ENCODE peak calls at places on chromosomes 13 and 19, in six cellular contexts. B, G, I, W, R and O are unnamed samples.

GRCh38 chr13:85099245-85099644 is 700.0 kb downstream of the SLITRK6 start:
- DNase-seq in B (no peak), G (no peak), I (no peak), W (no peak), R (no peak), O (no peak)

GRCh38 chr19:3556978-3557460 is 367 bp downstream of the MFSD12 start:
- DNase-seq in B (no peak), G (peak), I (no peak), W (no peak), R (no peak), O (no peak)

GRCh38 chr19:51861870-51862622 is 25.7 kb downstream of the ZNF577 start:
- DNase-seq in B (no peak), G (no peak), I (no peak), W (no peak), R (no peak), O (peak)

GRCh38 chr19:31145021-31145420 is 204.2 kb downstream of the TSHZ3 start:
- DNase-seq in B (no peak), G (no peak), I (no peak), W (no peak), R (no peak), O (no peak)

GRCh38 chr19:41265376-41266153 is 1.4 kb downstream of the HNRNPUL1 start:
- DNase-seq in B (no peak), G (peak), I (no peak), W (peak), R (no peak), O (peak)

GRCh38 chr13:61777281-61777680 is 361.6 kb upstream of the PCDH20 start:
- DNase-seq in B (peak), G (no peak), I (no peak), W (peak), R (no peak), O (no peak)

GRCh38 chr19:42271861-42272534 is 2.9 kb downstream of the CIC start:
- DNase-seq in B (no peak), G (peak), I (peak), W (no peak), R (no peak), O (no peak)

GRCh38 chr13:93745884-93746283 is 519.3 kb downstream of the GPC6 start:
- DNase-seq in B (no peak), G (no peak), I (no peak), W (no peak), R (no peak), O (peak)

GRCh38 chr19:50512112-50512998 is 1.4 kb downstream of the ASPDH start:
- DNase-seq in B (no peak), G (peak), I (peak), W (no peak), R (no peak), O (no peak)

GRCh38 chr19:47461876-47462275 is 9.8 kb downstream of the SLC8A2 start:
- DNase-seq in B (no peak), G (no peak), I (no peak), W (no peak), R (no peak), O (no peak)

GRCh38 chr13:39881887-39882286 is 226.4 kb downstream of the COG6 start:
- DNase-seq in B (no peak), G (no peak), I (no peak), W (no peak), R (no peak), O (peak)

GRCh38 chr19:46089432-46089831 is 35.1 kb downstream of the IGFL3 start:
- DNase-seq in B (no peak), G (no peak), I (no peak), W (no peak), R (no peak), O (no peak)

GRCh38 chr13:44840131-44840530 is 149.1 kb downstream of the NUFIP1 start:
- DNase-seq in B (no peak), G (no peak), I (no peak), W (no peak), R (no peak), O (peak)

GRCh38 chr19:33606556-33606955 is 15.2 kb upstream of the CHST8 start:
- DNase-seq in B (no peak), G (no peak), I (no peak), W (no peak), R (no peak), O (no peak)
- TF ChIP-seq CTCF in B (no peak), G (no peak), I (no peak), W (no peak), R (no peak), O (no peak)

GRCh38 chr13:100212904-100213538 is 124.1 kb downstream of the PCCA start:
- DNase-seq in B (no peak), G (no peak), I (no peak), W (no peak), R (no peak), O (no peak)
- H3K4me3 ChIP-seq in B (no peak), G (no peak), I (no peak), W (no peak), R (no peak), O (no peak)

DNA sequence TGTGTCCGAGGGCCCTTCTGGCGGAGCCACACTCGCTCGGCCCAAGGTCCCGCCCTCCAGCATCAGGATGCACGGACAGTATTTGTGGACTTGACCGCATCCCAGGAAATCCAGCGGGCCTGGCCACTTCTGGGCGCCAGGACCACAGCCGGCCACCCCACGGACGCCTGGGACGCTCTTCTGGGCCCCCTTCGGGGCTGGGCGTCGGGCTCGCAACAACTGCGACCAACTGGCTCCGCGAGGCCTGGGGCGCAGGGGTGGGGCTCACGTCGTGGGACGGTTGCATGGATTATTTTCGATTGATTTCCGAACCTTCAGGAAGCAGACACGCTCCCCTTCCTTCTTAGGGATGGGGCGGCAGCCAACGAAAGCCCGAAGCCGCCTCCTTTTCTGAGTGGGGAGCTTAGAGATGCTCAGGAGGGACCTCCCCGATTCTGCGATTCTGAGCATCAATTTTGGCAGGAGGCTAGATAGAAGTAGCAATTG is 521 bp upstream of the NUP58 start:
- DNase-seq in B (no peak), G (peak), I (no peak), W (no peak), R (no peak), O (no peak)
- TF ChIP-seq CTCF in B (no peak), G (no peak), I (no peak), W (no peak), R (no peak), O (no peak)

DNA sequence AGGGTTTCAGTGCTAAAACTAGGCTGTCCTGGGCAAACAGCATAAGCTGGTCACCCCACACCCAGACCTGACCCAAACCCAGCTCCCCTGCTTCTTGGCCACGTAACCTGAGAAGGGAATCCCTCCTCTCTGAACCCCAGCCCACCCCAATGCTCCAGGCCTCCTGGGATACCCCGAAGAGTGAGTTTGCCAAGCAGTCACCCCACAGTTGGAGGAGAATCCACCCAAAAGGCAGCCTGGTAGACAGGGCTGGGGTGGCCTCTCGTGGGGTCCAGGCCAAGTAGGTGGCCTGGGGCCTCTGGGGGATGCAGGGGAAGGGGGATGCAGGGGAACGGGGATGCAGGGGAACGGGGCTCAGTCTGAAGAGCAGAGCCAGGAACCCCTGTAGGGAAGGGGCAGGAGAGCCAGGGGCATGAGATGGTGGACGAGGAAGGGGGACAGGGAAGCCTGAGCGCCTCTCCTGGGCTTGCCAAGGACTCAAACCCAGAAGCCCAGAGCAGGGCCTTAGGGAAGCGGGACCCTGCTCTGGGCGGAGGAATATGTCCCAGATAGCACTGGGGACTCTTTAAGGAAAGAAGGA is 2.8 kb downstream of the PPP1R12C start:
- DNase-seq in B (no peak), G (peak), I (no peak), W (no peak), R (no peak), O (no peak)
- H3K4me3 ChIP-seq in B (no peak), G (no peak), I (no peak), W (no peak), R (no peak), O (no peak)

GRCh38 chr13:31174018-31174417 is 12.3 kb upstream of the HSPH1 start:
- DNase-seq in B (peak), G (no peak), I (no peak), W (peak), R (no peak), O (peak)
- TF ChIP-seq CTCF in B (peak), G (no peak), I (peak), W (peak), R (no peak), O (no peak)

GRCh38 chr13:111177081-111177711 is 62.1 kb downstream of the ARHGEF7 start:
- DNase-seq in B (peak), G (no peak), I (peak), W (peak), R (peak), O (peak)
- H3K4me3 ChIP-seq in B (no peak), G (no peak), I (peak), W (no peak), R (no peak), O (no peak)

GRCh38 chr19:17441241-17442135 is 7.0 kb downstream of the TMEM221 start:
- DNase-seq in B (peak), G (no peak), I (no peak), W (peak), R (no peak), O (peak)
- TF ChIP-seq CTCF in B (peak), G (no peak), I (peak), W (peak), R (peak), O (peak)

GRCh38 chr13:95676100-95676774 is 702 bp upstream of the DNAJC3 start:
- DNase-seq in B (no peak), G (peak), I (no peak), W (peak), R (peak), O (peak)
- H3K4me3 ChIP-seq in B (peak), G (peak), I (peak), W (peak), R (peak), O (peak)